ENCODE peak calls at places on chromosomes 6 and 20, in five cellular contexts. T is astrocyte of the spinal cord; V is hepatic stellate cell; L is stimulated activated CD4-positive, alpha-beta T cell treated with anti-CD3 and anti-CD28 coated beads, Interleukin-4, amount 100 ng/mL, for 4 hours; N is astrocyte of the cerebellum. U is an unnamed sample.

GRCh38 chr6:23213193-23213592 is 643.8 kb downstream of the HDGFL1 start:
- DNase-seq in T (peak), V (no peak), L (no peak), N (no peak), U (no peak)

GRCh38 chr6:136823128-136823660 is 802 bp downstream of the PEX7 start:
- DNase-seq in T (no peak), V (no peak), L (no peak), N (no peak), U (peak)

GRCh38 chr6:16249971-16250370 is 11.6 kb downstream of the GMPR start:
- DNase-seq in T (peak), V (no peak), L (no peak), N (peak), U (no peak)

GRCh38 chr6:69861986-69862385 is 4.4 kb upstream of the COL19A1 start:
- DNase-seq in T (no peak), V (no peak), L (no peak), N (no peak), U (peak)

GRCh38 chr6:154805288-154805911 is 72.2 kb downstream of the SCAF8 start:
- DNase-seq in T (peak), V (peak), L (no peak), N (peak), U (peak)

GRCh38 chr20:57432874-57433491 is 41.8 kb downstream of the RBM38 start:
- DNase-seq in T (no peak), V (peak), L (peak), N (no peak), U (peak)

GRCh38 chr20:10558635-10559187 is 115.1 kb downstream of the JAG1 start:
- DNase-seq in T (peak), V (peak), L (no peak), N (peak), U (no peak)

GRCh38 chr20:2470051-2470431 is 548 bp downstream of the SNRPB start:
- DNase-seq in T (peak), V (peak), L (peak), N (no peak), U (peak)

GRCh38 chr6:17138033-17138432 is 36.2 kb downstream of the STMND1 start:
- DNase-seq in T (no peak), V (no peak), L (no peak), N (no peak), U (no peak)

GRCh38 chr6:166156942-166157341 is 10.7 kb downstream of the TBXT start:
- DNase-seq in T (no peak), V (no peak), L (no peak), N (no peak), U (no peak)

GRCh38 chr6:61679625-61680024 is 606.4 kb downstream of the KHDRBS2 start:
- DNase-seq in T (no peak), V (no peak), L (no peak), N (no peak), U (no peak)

GRCh38 chr20:47780990-47781389 is 4.3 kb downstream of the SULF2 start:
- DNase-seq in T (no peak), V (no peak), L (no peak), N (no peak), U (no peak)

GRCh38 chr6:21265264-21266044 is 328.1 kb upstream of the SOX4 start:
- DNase-seq in T (no peak), V (no peak), L (no peak), N (no peak), U (no peak)

GRCh38 chr6:166341915-166342292 is 441 bp downstream of the SFT2D1 start:
- DNase-seq in T (peak), V (peak), L (peak), N (no peak), U (no peak)

GRCh38 chr6:166415306-166415705 is 32.6 kb upstream of the MPC1 start:
- DNase-seq in T (no peak), V (no peak), L (no peak), N (no peak), U (no peak)

GRCh38 chr20:31652917-31653385 is 15.2 kb downstream of the COX4I2 start:
- DNase-seq in T (no peak), V (no peak), L (no peak), N (no peak), U (no peak)

GRCh38 chr6:70616728-70617260 is 50.1 kb downstream of the SDHAF4 start:
- DNase-seq in T (no peak), V (no peak), L (no peak), N (no peak), U (no peak)

GRCh38 chr6:142796571-142796970 is 148.4 kb downstream of the HIVEP2 start:
- DNase-seq in T (peak), V (no peak), L (no peak), N (no peak), U (no peak)

GRCh38 chr6:125194980-125195379 is 41.4 kb downstream of the TPD52L1 start:
- DNase-seq in T (no peak), V (no peak), L (no peak), N (no peak), U (no peak)

GRCh38 chr20:63734111-63734945 is 2.1 kb upstream of the LIME1 start:
- DNase-seq in T (no peak), V (no peak), L (no peak), N (no peak), U (no peak)

GRCh38 chr6:89079611-89080213 is 839 bp upstream of the PNRC1 start:
- DNase-seq in T (peak), V (peak), L (peak), N (peak), U (peak)

GRCh38 chr6:158086706-158087518 is 81.2 kb downstream of the SERAC1 start:
- DNase-seq in T (peak), V (no peak), L (no peak), N (no peak), U (no peak)

GRCh38 chr6:168493976-168494375 is 53.0 kb downstream of the SMOC2 start:
- DNase-seq in T (no peak), V (no peak), L (no peak), N (no peak), U (no peak)

GRCh38 chr20:47334022-47334551 is 22.4 kb downstream of the ZMYND8 start:
- DNase-seq in T (peak), V (peak), L (no peak), N (peak), U (no peak)

GRCh38 chr6:15513131-15513771 is 149.6 kb downstream of the DTNBP1 start:
- DNase-seq in T (no peak), V (no peak), L (no peak), N (no peak), U (no peak)

GRCh38 chr20:48325656-48326433 is 502.0 kb downstream of the PREX1 start:
- DNase-seq in T (no peak), V (no peak), L (no peak), N (no peak), U (no peak)

GRCh38 chr20:36277546-36277945 is 28.6 kb upstream of the DLGAP4 start:
- DNase-seq in T (no peak), V (no peak), L (no peak), N (no peak), U (no peak)

GRCh38 chr6:96212076-96212475 is 196.3 kb downstream of the FUT9 start:
- DNase-seq in T (no peak), V (no peak), L (no peak), N (no peak), U (no peak)

GRCh38 chr20:49283703-49284625 is 6.1 kb upstream of the ZNFX1 start:
- DNase-seq in T (no peak), V (no peak), L (no peak), N (no peak), U (no peak)

GRCh38 chr20:8094415-8094818 is 37.6 kb upstream of the PLCB1 start:
- DNase-seq in T (peak), V (no peak), L (no peak), N (peak), U (peak)

GRCh38 chr6:156725712-156726111 is 51.5 kb upstream of the ARID1B start:
- DNase-seq in T (no peak), V (no peak), L (no peak), N (no peak), U (no peak)

GRCh38 chr6:51384736-51385135 is 566.1 kb downstream of the TFAP2B start:
- DNase-seq in T (no peak), V (no peak), L (no peak), N (no peak), U (no peak)

GRCh38 chr6:20444786-20445271 is 43.1 kb downstream of the E2F3 start:
- DNase-seq in T (no peak), V (no peak), L (no peak), N (no peak), U (no peak)

GRCh38 chr6:32149577-32149845 is 2.2 kb downstream of the PRRT1 start:
- DNase-seq in T (no peak), V (no peak), L (no peak), N (no peak), U (no peak)

GRCh38 chr20:50730765-50731054 is 670 bp upstream of the PARD6B start:
- DNase-seq in T (peak), V (no peak), L (no peak), N (no peak), U (no peak)

GRCh38 chr6:110419028-110419739 is 3.8 kb upstream of the DDO start:
- DNase-seq in T (no peak), V (no peak), L (no peak), N (no peak), U (peak)

GRCh38 chr6:110036408-110037302 is 58.5 kb downstream of the GPR6 start:
- DNase-seq in T (no peak), V (no peak), L (no peak), N (no peak), U (no peak)

GRCh38 chr20:44961868-44962267 is 1.7 kb upstream of the TOMM34 start:
- DNase-seq in T (peak), V (peak), L (no peak), N (no peak), U (no peak)

GRCh38 chr6:133906050-133906449 is 17.1 kb downstream of the TCF21 start:
- DNase-seq in T (no peak), V (no peak), L (no peak), N (no peak), U (no peak)